ENCODE peak calls at places on chromosomes 3 and 15, in six cellular contexts. I is GM12892, B is GM12878, T is K562, D is HepG2, Q is H1. O is an unnamed sample.

GRCh38 chr3:150912501-150912900 is 7.3 kb upstream of the MINDY4B start:
- DNase-seq in I (peak; percentile 6), B (no peak), T (no peak), D (no peak), Q (no peak), O (no peak)

GRCh38 chr3:54056521-54056920 is 65.8 kb upstream of the CACNA2D3 start:
- DNase-seq in I (no peak), B (no peak), T (no peak), D (no peak), Q (no peak), O (no peak)

GRCh38 chr15:96158938-96159337 is 171.6 kb upstream of the NR2F2 start:
- DNase-seq in I (no peak), B (no peak), T (peak; percentile 50), D (peak; percentile 30), Q (no peak), O (no peak)

GRCh38 chr3:100260081-100260684 is 609 bp upstream of the TBC1D23 start:
- DNase-seq in I (no peak), B (no peak), T (peak; percentile 79), D (peak; percentile 35), Q (no peak), O (no peak)

GRCh38 chr15:97446138-97446537 is 514.4 kb upstream of the ARRDC4 start:
- DNase-seq in I (no peak), B (no peak), T (peak; percentile 1), D (no peak), Q (no peak), O (no peak)

GRCh38 chr3:43025423-43025822 is 46.3 kb downstream of the GASK1A start:
- DNase-seq in I (no peak), B (no peak), T (no peak), D (no peak), Q (no peak), O (no peak)

GRCh38 chr3:148997623-148998022 is 6.3 kb downstream of the GYG1 start:
- DNase-seq in I (no peak), B (no peak), T (no peak), D (no peak), Q (no peak), O (no peak)

GRCh38 chr3:50229490-50229889 is 6.5 kb upstream of the GNAI2 start:
- DNase-seq in I (no peak), B (no peak), T (no peak), D (no peak), Q (no peak), O (no peak)

GRCh38 chr15:27327467-27328045 is 356.6 kb downstream of the GABRG3 start:
- DNase-seq in I (no peak), B (no peak), T (no peak), D (no peak), Q (no peak), O (no peak)

GRCh38 chr3:148074916-148075315 is 622.8 kb upstream of the AGTR1 start:
- DNase-seq in I (no peak), B (no peak), T (no peak), D (no peak), Q (no peak), O (no peak)

GRCh38 chr3:139571744-139572143 is 32.2 kb upstream of the RBP1 start:
- DNase-seq in I (no peak), B (no peak), T (no peak), D (no peak), Q (no peak), O (no peak)

GRCh38 chr15:74441248-74441939 is 7.6 kb upstream of the SEMA7A start:
- DNase-seq in I (no peak), B (no peak), T (no peak), D (peak; percentile 69), Q (no peak), O (no peak)

GRCh38 chr3:148319161-148319915 is 378.4 kb upstream of the AGTR1 start:
- DNase-seq in I (no peak), B (peak; percentile 89), T (no peak), D (no peak), Q (no peak), O (no peak)

GRCh38 chr3:183410759-183411158 is 17.7 kb downstream of the MCF2L2 start:
- DNase-seq in I (no peak), B (no peak), T (peak; percentile 50), D (no peak), Q (no peak), O (no peak)

GRCh38 chr15:90501898-90502297 is 27.8 kb upstream of the CRTC3 start:
- DNase-seq in I (no peak), B (no peak), T (no peak), D (no peak), Q (no peak), O (no peak)

GRCh38 chr3:81643721-81644120 is 117.7 kb downstream of the GBE1 start:
- DNase-seq in I (no peak), B (no peak), T (peak; percentile 9), D (peak; percentile 9), Q (no peak), O (no peak)

GRCh38 chr3:2390926-2391532 is 292.4 kb downstream of the CNTN4 start:
- DNase-seq in I (no peak), B (no peak), T (no peak), D (no peak), Q (no peak), O (no peak)

GRCh38 chr15:41734079-41734478 is 40.2 kb upstream of the MAPKBP1 start:
- DNase-seq in I (no peak), B (no peak), T (no peak), D (no peak), Q (no peak), O (no peak)

GRCh38 chr3:190585771-190586630 is 72.1 kb downstream of the IL1RAP start:
- DNase-seq in I (no peak), B (no peak), T (peak; percentile 3), D (peak; percentile 60), Q (peak; percentile 43), O (no peak)

GRCh38 chr3:192875971-192876565 is 41.6 kb downstream of the MB21D2 start:
- DNase-seq in I (no peak), B (no peak), T (no peak), D (peak; percentile 74), Q (no peak), O (no peak)

GRCh38 chr15:90810354-90810753 is 58.0 kb upstream of the FURIN start:
- DNase-seq in I (no peak), B (no peak), T (no peak), D (no peak), Q (no peak), O (no peak)

GRCh38 chr3:184359610-184360009 is 1.8 kb downstream of the CLCN2 start:
- DNase-seq in I (no peak), B (no peak), T (no peak), D (no peak), Q (no peak), O (no peak)

GRCh38 chr15:65396283-65396964 is 18.6 kb upstream of the IGDCC3 start:
- DNase-seq in I (no peak), B (no peak), T (no peak), D (no peak), Q (no peak), O (no peak)

GRCh38 chr15:90829942-90830440 is 38.4 kb upstream of the FURIN start:
- DNase-seq in I (no peak), B (no peak), T (no peak), D (no peak), Q (no peak), O (no peak)

GRCh38 chr15:51401872-51402517 is 60.5 kb downstream of the GLDN start:
- DNase-seq in I (peak; percentile 29), B (no peak), T (peak; percentile 63), D (peak; percentile 23), Q (no peak), O (peak; percentile 29)

GRCh38 chr3:10928961-10929471 is 63.5 kb upstream of the SLC6A1 start:
- DNase-seq in I (no peak), B (no peak), T (no peak), D (no peak), Q (no peak), O (no peak)

GRCh38 chr3:151410891-151411559 is 26.5 kb upstream of the P2RY12 start:
- DNase-seq in I (no peak), B (no peak), T (no peak), D (no peak), Q (no peak), O (no peak)

GRCh38 chr3:126931806-126932187 is 51.1 kb upstream of the PLXNA1 start:
- DNase-seq in I (no peak), B (no peak), T (no peak), D (no peak), Q (no peak), O (no peak)
- TF ChIP-seq POLR2A in I (no peak), B (no peak), T (no peak), D (no peak), Q (no peak), O (no peak)

DNA sequence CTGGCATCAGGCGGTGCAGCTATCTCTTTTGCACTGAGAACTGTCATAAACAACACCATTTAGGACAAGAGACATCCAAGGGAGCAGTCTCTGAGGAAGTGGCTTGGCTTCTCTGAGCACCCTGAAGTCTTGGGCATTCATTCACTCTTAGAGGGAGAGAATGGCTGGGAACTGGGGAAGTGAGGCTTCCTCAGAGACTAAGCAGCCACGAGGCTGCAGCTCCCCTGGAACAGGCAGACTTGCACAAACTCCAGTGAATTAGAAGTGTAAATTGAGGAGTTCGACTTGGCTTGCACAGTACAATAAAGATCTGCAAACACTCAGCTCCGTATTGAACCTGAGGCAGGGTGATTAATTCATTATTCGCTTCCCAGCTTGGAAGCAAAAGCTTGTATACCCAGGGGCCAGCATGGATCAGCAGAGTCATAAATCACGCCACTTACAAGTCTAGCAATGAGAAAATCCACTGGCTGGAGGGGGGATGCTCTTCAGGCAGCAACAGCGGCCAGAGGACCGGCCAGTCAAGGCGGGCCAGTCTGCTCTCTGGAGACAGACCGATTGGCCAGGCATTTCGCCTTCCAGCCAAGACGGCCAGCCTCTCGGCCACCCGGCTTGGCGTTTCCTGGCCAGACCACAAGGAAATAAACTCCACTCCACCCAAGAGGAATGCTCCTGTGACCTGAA is 118.8 kb upstream of the ADPGK start:
- DNase-seq in I (no peak), B (no peak), T (no peak), D (no peak), Q (no peak), O (no peak)
- TF ChIP-seq POLR2AphosphoS5 in I (no peak), B (no peak), T (no peak), D (no peak), Q (no peak), O (no peak)

GRCh38 chr3:123158330-123158729 is 43.4 kb upstream of the SEC22A start:
- DNase-seq in I (no peak), B (no peak), T (no peak), D (no peak), Q (no peak), O (no peak)
- TF ChIP-seq TAF1 in I (no peak), B (no peak), T (no peak), D (no peak), Q (no peak), O (no peak)

GRCh38 chr3:39142067-39142466 is 11.3 kb downstream of the CSRNP1 start:
- DNase-seq in I (no peak), B (no peak), T (no peak), D (no peak), Q (no peak), O (no peak)

GRCh38 chr3:39144748-39145380 is 8.5 kb downstream of the CSRNP1 start:
- DNase-seq in I (no peak), B (no peak), T (no peak), D (no peak), Q (no peak), O (no peak)

GRCh38 chr3:39143051-39143885 is 10.1 kb downstream of the CSRNP1 start:
- DNase-seq in I (no peak), B (no peak), T (no peak), D (no peak), Q (no peak), O (no peak)

GRCh38 chr3:39146083-39146501 is 7.3 kb downstream of the CSRNP1 start:
- DNase-seq in I (no peak), B (no peak), T (no peak), D (no peak), Q (no peak), O (no peak)

GRCh38 chr3:39144095-39144747 is 9.2 kb downstream of the CSRNP1 start:
- DNase-seq in I (no peak), B (no peak), T (no peak), D (no peak), Q (no peak), O (no peak)
- TF ChIP-seq POLR2A in I (no peak), B (no peak), T (no peak), D (no peak), Q (no peak), O (no peak)